ENCODE peak calls at places on chromosomes 7 and 10, in four cellular contexts. A is GM23248, D is neuronal stem cell, L is mammary epithelial cell. V is an unnamed sample.

GRCh38 chr10:122455376-122456056 is 1.1 kb downstream of the ARMS2 start:
- DNase-seq in A (no peak), D (no peak), L (no peak), V (no peak)

GRCh38 chr10:109374215-109374614 is 549.1 kb downstream of the XPNPEP1 start:
- DNase-seq in A (peak; percentile 87), D (no peak), L (peak; percentile 76), V (peak; percentile 47)

GRCh38 chr7:44068054-44068453 is 2.7 kb upstream of the PGAM2 start:
- DNase-seq in A (peak; percentile 35), D (no peak), L (no peak), V (peak; percentile 26)

GRCh38 chr10:3946234-3947229 is 161.5 kb upstream of the KLF6 start:
- DNase-seq in A (no peak), D (no peak), L (no peak), V (no peak)

GRCh38 chr10:15120523-15120922 is 23.4 kb downstream of the RPP38 start:
- DNase-seq in A (peak; percentile 81), D (no peak), L (peak; percentile 68), V (peak; percentile 80)

GRCh38 chr7:102321351-102322201 is 34.7 kb downstream of the SPDYE6 start:
- DNase-seq in A (peak; percentile 55), D (no peak), L (no peak), V (no peak)

GRCh38 chr10:1241322-1241890 is 185.2 kb downstream of the WDR37 start:
- DNase-seq in A (no peak), D (no peak), L (no peak), V (no peak)

GRCh38 chr10:87092356-87092860 is 2.2 kb downstream of the GLUD1 start:
- DNase-seq in A (peak; percentile 75), D (no peak), L (peak; percentile 31), V (peak; percentile 62)

GRCh38 chr7:140542226-140542625 is 62.9 kb upstream of the MKRN1 start:
- DNase-seq in A (peak; percentile 84), D (no peak), L (no peak), V (peak; percentile 65)

GRCh38 chr7:94394058-94394398 is 667 bp upstream of the COL1A2 start:
- DNase-seq in A (peak; percentile 88), D (no peak), L (no peak), V (peak; percentile 80)

GRCh38 chr10:101152316-101152715 is 21.2 kb downstream of the TLX1 start:
- DNase-seq in A (no peak), D (no peak), L (no peak), V (no peak)

GRCh38 chr7:138776156-138776833 is 21.5 kb upstream of the TMEM213 start:
- DNase-seq in A (no peak), D (no peak), L (no peak), V (no peak)

GRCh38 chr7:82389847-82390246 is 53.7 kb downstream of the CACNA2D1 start:
- DNase-seq in A (peak; percentile 4), D (no peak), L (no peak), V (no peak)

GRCh38 chr7:101820703-101821102 is 3.3 kb downstream of the CUX1 start:
- DNase-seq in A (peak; percentile 18), D (no peak), L (no peak), V (no peak)

GRCh38 chr10:30247704-30248103 is 101.4 kb downstream of the MTPAP start:
- DNase-seq in A (no peak), D (no peak), L (no peak), V (no peak)

GRCh38 chr7:3787717-3788311 is 486.8 kb downstream of the SDK1 start:
- DNase-seq in A (no peak), D (no peak), L (no peak), V (peak; percentile 34)

GRCh38 chr7:2266911-2267310 is 24.9 kb downstream of the NUDT1 start:
- DNase-seq in A (peak; percentile 64), D (no peak), L (peak; percentile 62), V (peak; percentile 49)

GRCh38 chr10:115572740-115573455 is 479.7 kb downstream of the ATRNL1 start:
- DNase-seq in A (no peak), D (no peak), L (peak; percentile 0), V (no peak)

GRCh38 chr10:73889014-73889413 is 14.7 kb upstream of the CAMK2G start:
- DNase-seq in A (peak; percentile 98), D (no peak), L (peak; percentile 100), V (peak; percentile 93)

GRCh38 chr10:11823122-11823988 is at the start of gene PROSER2:
- DNase-seq in A (peak; percentile 78), D (peak; percentile 41), L (peak; percentile 66), V (peak; percentile 55)

GRCh38 chr10:17787087-17787942 is 21.8 kb upstream of the MRC1 start:
- DNase-seq in A (peak; percentile 97), D (no peak), L (peak; percentile 89), V (peak; percentile 98)

GRCh38 chr10:71218046-71218832 is 5.9 kb downstream of the UNC5B start:
- DNase-seq in A (peak; percentile 63), D (no peak), L (peak; percentile 83), V (peak; percentile 53)

GRCh38 chr7:47413526-47414341 is 168.2 kb downstream of the TNS3 start:
- DNase-seq in A (no peak), D (no peak), L (no peak), V (no peak)

DNA sequence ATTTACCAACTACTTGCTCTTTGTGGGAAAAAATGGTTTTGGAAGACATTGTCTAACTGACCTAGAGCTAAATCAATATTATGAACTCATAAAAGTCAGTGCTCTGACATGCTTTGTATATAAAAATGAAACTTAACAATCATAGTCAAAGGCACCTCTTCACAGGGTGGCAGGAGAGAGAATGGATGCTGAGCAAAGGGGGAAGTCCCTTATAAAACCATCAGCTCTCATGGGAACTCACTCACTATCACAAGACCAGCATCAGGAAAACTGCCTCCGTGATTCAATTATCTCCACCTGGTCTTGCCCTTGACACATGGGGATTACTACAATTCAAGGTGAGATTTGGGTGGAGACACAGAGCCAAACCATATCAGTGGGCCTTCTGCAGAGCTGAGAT is 417.6 kb upstream of the AUTS2 start:
- DNase-seq in A (no peak), D (no peak), L (no peak), V (no peak)
- H3K9me3 ChIP-seq in A (no peaks in the 10 kb centered on the region), D (no peaks in the 10 kb centered on the region), L (peaks cover 22% of the 10 kb centered on the region), V (no peaks in the 10 kb centered on the region)

DNA sequence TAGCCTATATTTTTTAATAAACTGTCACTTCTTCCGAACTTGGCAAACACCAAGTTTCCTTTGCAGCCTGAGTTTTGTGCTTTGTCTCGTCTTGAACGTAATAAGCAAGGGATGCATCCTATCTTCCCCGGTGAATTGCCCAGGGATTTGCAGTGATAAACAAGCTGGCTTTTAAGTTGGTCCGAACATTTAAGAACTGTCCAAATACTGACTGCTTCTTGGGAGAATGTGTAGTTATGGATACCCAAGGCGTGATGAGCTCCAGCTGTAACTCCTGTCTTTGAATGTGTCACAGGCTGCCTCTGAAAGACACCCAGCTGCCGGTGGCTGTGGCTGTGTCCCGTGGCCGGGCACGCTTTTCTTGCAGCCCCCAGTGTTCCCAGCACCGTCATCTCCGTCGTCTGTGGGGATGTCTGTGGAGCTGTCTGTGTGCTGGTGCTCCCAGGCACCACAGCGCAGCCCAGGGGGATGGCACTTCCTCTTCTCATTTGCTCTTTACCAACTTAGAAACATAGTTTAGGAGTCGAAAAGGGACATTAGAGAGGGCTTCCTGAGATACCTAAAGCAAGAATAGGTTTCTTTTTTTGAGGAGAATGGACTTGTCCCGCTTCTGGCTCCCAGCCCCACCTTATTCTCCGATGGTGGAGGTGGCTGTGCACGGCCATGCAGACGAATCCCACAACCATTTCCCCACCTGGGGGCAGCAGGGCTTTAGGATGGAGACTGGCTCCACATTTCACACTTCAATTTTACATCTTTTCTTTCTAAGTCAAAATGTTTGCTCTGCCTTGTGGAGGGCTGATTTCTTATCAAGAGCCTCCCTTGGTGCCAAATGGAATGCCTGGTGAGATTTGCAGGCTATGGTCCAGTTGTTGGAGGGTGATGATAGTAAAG is 118.2 kb downstream of the GLRX3 start:
- DNase-seq in A (no peak), D (no peak), L (no peak), V (no peak)
- H3K9ac ChIP-seq in A (no peak overlapping the region), D (no peak overlapping the region), L (no peak overlapping the region), V (no peak overlapping the region)

DNA sequence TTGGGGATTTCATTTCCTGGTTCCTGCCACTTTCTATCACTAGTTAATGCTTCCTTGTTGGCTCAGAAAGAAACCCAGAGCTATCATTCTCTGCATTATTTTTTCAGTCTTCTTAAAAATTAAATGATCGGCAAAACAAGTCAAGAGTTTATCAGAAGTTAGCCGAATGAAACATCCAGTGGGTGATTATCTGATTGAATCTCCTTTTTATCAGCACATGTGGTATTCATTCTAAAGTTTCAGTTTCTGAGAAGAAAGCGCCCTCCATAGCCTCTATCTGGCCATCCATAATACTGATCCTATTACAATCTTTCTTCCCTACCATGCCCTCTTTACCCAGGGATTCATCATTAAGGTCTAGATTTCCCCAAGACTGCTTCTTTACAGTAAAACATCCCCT is 71.8 kb downstream of the OSBPL3 start:
- DNase-seq in A (no peak), D (no peak), L (no peak), V (no peak)
- H2AFZ ChIP-seq in A (no peak overlapping the region), D (no peak overlapping the region), L (peak overlapping the region; percentile 13), V (no peak overlapping the region)

DNA sequence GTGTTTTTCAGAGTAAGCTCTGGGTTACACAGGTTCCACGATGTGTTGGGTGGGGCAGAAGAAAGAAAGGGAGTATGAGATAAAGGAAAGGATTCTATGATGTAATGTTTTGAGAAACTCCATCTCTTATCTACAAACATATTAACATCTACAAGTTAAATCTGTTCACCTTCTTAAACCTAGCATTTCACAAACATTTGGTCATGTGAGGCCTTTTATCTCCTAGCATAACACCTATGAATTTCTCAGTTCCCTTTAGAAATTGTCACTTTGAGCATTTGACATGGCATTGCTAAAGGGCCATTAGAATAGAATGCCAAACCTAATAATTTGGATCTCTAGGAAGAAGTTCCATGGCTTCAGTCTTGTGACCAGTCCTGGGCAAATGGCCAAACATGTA is 217.1 kb upstream of the AOAH start:
- DNase-seq in A (no peak), D (no peak), L (no peak), V (no peak)
- H3K9me3 ChIP-seq in A (no peaks in the 10 kb centered on the region), D (peaks cover 31% of the 10 kb centered on the region), L (peaks cover 26% of the 10 kb centered on the region), V (no peaks in the 10 kb centered on the region)